ENCODE peak calls at places on chromosomes 1 and 21, in eight cellular contexts. One of them, this sample, is unnamed.

GRCh38 chr1:233183226-233184020 is 112.1 kb downstream of the PCNX2 start:
- DNase-seq in hepatocyte: no peak
- DNase-seq in PC-9: no peak
- DNase-seq in GM23248: peak; percentile 36
- DNase-seq in GM23338: peak; percentile 14
- DNase-seq in OCI-LY7: no peak
- DNase-seq in MM.1S: no peak
- DNase-seq in PC-3: peak; percentile 10
- DNase-seq in this sample: no peak

GRCh38 chr1:181104790-181105133 is 16.3 kb downstream of the IER5 start:
- DNase-seq in PC-3: no peak
- DNase-seq in hepatocyte: peak; percentile 63
- DNase-seq in GM23248: peak; percentile 71
- DNase-seq in PC-9: no peak
- DNase-seq in OCI-LY7: peak; percentile 51
- DNase-seq in GM23338: peak; percentile 86
- DNase-seq in MM.1S: no peak
- DNase-seq in this sample: peak; percentile 65

GRCh38 chr1:90402893-90403849 is 313.9 kb downstream of the BARHL2 start:
- DNase-seq in GM23338: peak; percentile 45
- DNase-seq in PC-3: peak; percentile 98
- DNase-seq in hepatocyte: peak; percentile 87
- DNase-seq in GM23248: peak; percentile 82
- DNase-seq in OCI-LY7: no peak
- DNase-seq in MM.1S: no peak
- DNase-seq in PC-9: peak; percentile 74
- DNase-seq in this sample: no peak

GRCh38 chr21:46128106-46128982 is 27.0 kb downstream of the FTCD start:
- DNase-seq in PC-3: no peak
- DNase-seq in MM.1S: no peak
- DNase-seq in hepatocyte: no peak
- DNase-seq in GM23338: no peak
- DNase-seq in OCI-LY7: no peak
- DNase-seq in GM23248: peak; percentile 48
- DNase-seq in PC-9: no peak
- DNase-seq in this sample: no peak

GRCh38 chr1:230610589-230610988 is 31.7 kb upstream of the COG2 start:
- DNase-seq in GM23248: no peak
- DNase-seq in hepatocyte: no peak
- DNase-seq in MM.1S: no peak
- DNase-seq in OCI-LY7: no peak
- DNase-seq in GM23338: no peak
- DNase-seq in PC-9: no peak
- DNase-seq in PC-3: no peak
- DNase-seq in this sample: no peak

GRCh38 chr1:52553372-52554266 is 727 bp upstream of the TUT4 start:
- DNase-seq in PC-3: peak; percentile 73
- DNase-seq in PC-9: peak; percentile 87
- DNase-seq in hepatocyte: peak; percentile 95
- DNase-seq in GM23248: peak; percentile 97
- DNase-seq in OCI-LY7: peak; percentile 84
- DNase-seq in MM.1S: peak; percentile 76
- DNase-seq in GM23338: peak; percentile 86
- DNase-seq in this sample: peak; percentile 93

GRCh38 chr1:214658785-214659184 is 55.8 kb downstream of the CENPF start:
- DNase-seq in GM23248: peak; percentile 78
- DNase-seq in OCI-LY7: no peak
- DNase-seq in hepatocyte: peak; percentile 58
- DNase-seq in PC-3: peak; percentile 46
- DNase-seq in GM23338: peak; percentile 14
- DNase-seq in PC-9: no peak
- DNase-seq in MM.1S: no peak
- DNase-seq in this sample: no peak

GRCh38 chr1:243496173-243496553 is 240.3 kb downstream of the SDCCAG8 start:
- DNase-seq in PC-3: no peak
- DNase-seq in hepatocyte: no peak
- DNase-seq in OCI-LY7: no peak
- DNase-seq in GM23338: no peak
- DNase-seq in GM23248: no peak
- DNase-seq in MM.1S: no peak
- DNase-seq in PC-9: no peak
- DNase-seq in this sample: no peak

GRCh38 chr1:172442404-172442803 is 1.5 kb downstream of the PIGC start:
- DNase-seq in GM23338: no peak
- DNase-seq in GM23248: no peak
- DNase-seq in hepatocyte: no peak
- DNase-seq in PC-9: no peak
- DNase-seq in PC-3: no peak
- DNase-seq in OCI-LY7: no peak
- DNase-seq in MM.1S: no peak
- DNase-seq in this sample: no peak

GRCh38 chr1:58324551-58324950 is 222.0 kb downstream of the OMA1 start:
- DNase-seq in PC-3: no peak
- DNase-seq in hepatocyte: no peak
- DNase-seq in OCI-LY7: no peak
- DNase-seq in GM23338: no peak
- DNase-seq in GM23248: no peak
- DNase-seq in MM.1S: no peak
- DNase-seq in PC-9: no peak
- DNase-seq in this sample: no peak

GRCh38 chr1:201253906-201254624 is 29.2 kb upstream of the PKP1 start:
- DNase-seq in OCI-LY7: no peak
- DNase-seq in PC-9: no peak
- DNase-seq in PC-3: no peak
- DNase-seq in MM.1S: no peak
- DNase-seq in hepatocyte: no peak
- DNase-seq in GM23338: no peak
- DNase-seq in GM23248: no peak
- DNase-seq in this sample: no peak

GRCh38 chr1:198901280-198901679 is 262.4 kb downstream of the PTPRC start:
- DNase-seq in GM23338: no peak
- DNase-seq in PC-9: no peak
- DNase-seq in hepatocyte: no peak
- DNase-seq in OCI-LY7: no peak
- DNase-seq in PC-3: no peak
- DNase-seq in MM.1S: no peak
- DNase-seq in GM23248: no peak
- DNase-seq in this sample: no peak

GRCh38 chr1:205284420-205285144 is 37.0 kb downstream of the NUAK2 start:
- DNase-seq in hepatocyte: peak; percentile 93
- DNase-seq in OCI-LY7: peak; percentile 92
- DNase-seq in PC-3: peak; percentile 99
- DNase-seq in GM23248: peak; percentile 99
- DNase-seq in MM.1S: peak; percentile 98
- DNase-seq in GM23338: peak; percentile 82
- DNase-seq in PC-9: peak; percentile 96
- DNase-seq in this sample: peak; percentile 72

GRCh38 chr21:29092102-29092959 is 18.9 kb upstream of the CCT8 start:
- DNase-seq in hepatocyte: no peak
- DNase-seq in OCI-LY7: no peak
- DNase-seq in GM23248: peak; percentile 76
- DNase-seq in PC-9: no peak
- DNase-seq in PC-3: no peak
- DNase-seq in GM23338: no peak
- DNase-seq in MM.1S: no peak
- DNase-seq in this sample: no peak

GRCh38 chr1:91700332-91700731 is 185.6 kb downstream of the TGFBR3 start:
- DNase-seq in GM23338: no peak
- DNase-seq in hepatocyte: no peak
- DNase-seq in GM23248: peak; percentile 88
- DNase-seq in PC-9: peak; percentile 5
- DNase-seq in OCI-LY7: no peak
- DNase-seq in MM.1S: no peak
- DNase-seq in PC-3: no peak
- DNase-seq in this sample: no peak

GRCh38 chr1:12152106-12152891 is 14.5 kb upstream of the TNFRSF1B start:
- DNase-seq in GM23338: no peak
- DNase-seq in hepatocyte: no peak
- DNase-seq in GM23248: no peak
- DNase-seq in MM.1S: no peak
- DNase-seq in OCI-LY7: peak; percentile 92
- DNase-seq in PC-3: no peak
- DNase-seq in PC-9: no peak
- DNase-seq in this sample: peak; percentile 66

GRCh38 chr1:50707824-50708223 is 252.2 kb downstream of the FAF1 start:
- DNase-seq in GM23248: no peak
- DNase-seq in MM.1S: no peak
- DNase-seq in GM23338: no peak
- DNase-seq in OCI-LY7: no peak
- DNase-seq in PC-9: no peak
- DNase-seq in hepatocyte: no peak
- DNase-seq in PC-3: no peak
- DNase-seq in this sample: no peak

GRCh38 chr1:76289692-76290091 is 215.1 kb downstream of the ST6GALNAC3 start:
- DNase-seq in MM.1S: no peak
- DNase-seq in PC-3: no peak
- DNase-seq in OCI-LY7: no peak
- DNase-seq in GM23248: no peak
- DNase-seq in hepatocyte: no peak
- DNase-seq in PC-9: no peak
- DNase-seq in GM23338: no peak
- DNase-seq in this sample: peak; percentile 73

GRCh38 chr1:66575739-66576138 is 41.8 kb downstream of the SGIP1 start:
- DNase-seq in GM23338: no peak
- DNase-seq in OCI-LY7: no peak
- DNase-seq in MM.1S: no peak
- DNase-seq in PC-3: no peak
- DNase-seq in GM23248: peak; percentile 67
- DNase-seq in hepatocyte: peak; percentile 77
- DNase-seq in PC-9: no peak
- DNase-seq in this sample: no peak

GRCh38 chr1:195744256-195744655 is 864.0 kb downstream of the KCNT2 start:
- DNase-seq in OCI-LY7: no peak
- DNase-seq in GM23248: no peak
- DNase-seq in MM.1S: no peak
- DNase-seq in hepatocyte: no peak
- DNase-seq in PC-9: no peak
- DNase-seq in GM23338: no peak
- DNase-seq in PC-3: no peak
- DNase-seq in this sample: no peak
- H3K9me2 ChIP-seq in OCI-LY7: no peaks in the 10 kb centered on the region
- H3K9me2 ChIP-seq in GM23248: no peaks in the 10 kb centered on the region
- H3K9me2 ChIP-seq in MM.1S: no peaks in the 10 kb centered on the region
- H3K9me2 ChIP-seq in hepatocyte: no peaks in the 10 kb centered on the region
- H3K9me2 ChIP-seq in PC-9: no peaks in the 10 kb centered on the region
- H3K9me2 ChIP-seq in GM23338: no peaks in the 10 kb centered on the region
- H3K9me2 ChIP-seq in PC-3: no peaks in the 10 kb centered on the region
- H3K9me2 ChIP-seq in this sample: no peaks in the 10 kb centered on the region

GRCh38 chr1:212860713-212861581 is 2.9 kb downstream of the FLVCR1 start:
- DNase-seq in GM23248: peak; percentile 38
- DNase-seq in MM.1S: no peak
- DNase-seq in PC-3: peak; percentile 70
- DNase-seq in OCI-LY7: no peak
- DNase-seq in PC-9: no peak
- DNase-seq in GM23338: peak; percentile 44
- DNase-seq in hepatocyte: peak; percentile 23
- DNase-seq in this sample: no peak
- H3K79me2 ChIP-seq in GM23248: peaks cover 56% of the 10 kb centered on the region
- H3K79me2 ChIP-seq in MM.1S: peaks cover 47% of the 10 kb centered on the region
- H3K79me2 ChIP-seq in PC-3: peaks cover 65% of the 10 kb centered on the region
- H3K79me2 ChIP-seq in OCI-LY7: peaks cover 70% of the 10 kb centered on the region
- H3K79me2 ChIP-seq in PC-9: peaks cover 50% of the 10 kb centered on the region
- H3K79me2 ChIP-seq in GM23338: peaks cover 100% of the 10 kb centered on the region
- H3K79me2 ChIP-seq in hepatocyte: peaks cover 79% of the 10 kb centered on the region
- H3K79me2 ChIP-seq in this sample: peaks cover 79% of the 10 kb centered on the region

DNA sequence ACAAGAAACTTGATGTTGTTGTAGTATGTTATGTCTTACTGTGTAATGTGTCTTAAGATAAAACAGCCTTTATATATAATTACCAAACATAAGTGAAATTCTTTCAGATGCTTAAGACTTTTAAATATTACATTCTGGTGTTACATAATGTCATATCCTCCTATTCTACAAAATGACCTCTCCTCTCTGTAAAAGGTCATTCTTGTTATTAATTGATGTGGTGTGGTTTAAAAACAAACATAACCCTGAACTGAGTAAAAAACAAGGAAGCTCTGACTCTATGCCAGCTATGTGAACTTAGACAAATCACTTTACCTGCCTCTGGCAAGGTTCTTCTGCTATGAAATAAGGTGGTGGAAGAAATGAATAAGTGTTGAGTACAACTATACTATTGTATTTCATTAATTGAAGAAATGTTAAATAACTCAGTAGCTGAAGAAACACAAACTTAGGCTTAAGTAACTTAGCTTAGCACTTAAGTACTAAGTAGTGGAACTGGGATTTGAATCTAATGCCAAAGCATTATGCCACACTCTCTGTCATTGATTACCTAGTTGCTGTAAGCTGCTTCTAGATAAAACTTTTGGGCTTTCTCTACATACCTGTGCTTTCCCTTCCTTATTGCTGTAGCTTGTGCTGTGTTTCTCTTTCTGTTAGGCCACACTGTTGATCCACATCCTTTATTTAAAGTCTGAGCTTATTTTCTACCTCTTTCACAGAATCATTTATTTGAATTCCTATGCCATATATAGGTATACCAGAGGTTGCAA is 859 bp upstream of the ANGPTL1 start:
- DNase-seq in hepatocyte: no peak
- DNase-seq in GM23338: no peak
- DNase-seq in MM.1S: no peak
- DNase-seq in GM23248: no peak
- DNase-seq in PC-3: no peak
- DNase-seq in PC-9: no peak
- DNase-seq in OCI-LY7: no peak
- DNase-seq in this sample: no peak
- H3K27ac ChIP-seq in hepatocyte: peak overlapping the region; percentile 19
- H3K27ac ChIP-seq in GM23338: no peak overlapping the region
- H3K27ac ChIP-seq in MM.1S: no peak overlapping the region
- H3K27ac ChIP-seq in GM23248: no peak overlapping the region
- H3K27ac ChIP-seq in PC-3: no peak overlapping the region
- H3K27ac ChIP-seq in PC-9: peak overlapping the region; percentile 13
- H3K27ac ChIP-seq in OCI-LY7: no peak overlapping the region
- H3K27ac ChIP-seq in this sample: peak overlapping the region; percentile 40

GRCh38 chr1:71179997-71180396 is 99.2 kb upstream of the ZRANB2 start:
- DNase-seq in PC-3: no peak
- DNase-seq in GM23338: no peak
- DNase-seq in OCI-LY7: no peak
- DNase-seq in MM.1S: no peak
- DNase-seq in PC-9: no peak
- DNase-seq in GM23248: no peak
- DNase-seq in hepatocyte: peak; percentile 12
- DNase-seq in this sample: no peak

GRCh38 chr1:71184410-71184809 is 103.6 kb upstream of the ZRANB2 start:
- DNase-seq in GM23338: no peak
- DNase-seq in MM.1S: no peak
- DNase-seq in GM23248: no peak
- DNase-seq in PC-9: no peak
- DNase-seq in OCI-LY7: no peak
- DNase-seq in hepatocyte: no peak
- DNase-seq in PC-3: no peak
- DNase-seq in this sample: no peak
- H3K9me2 ChIP-seq in GM23338: peaks cover 7% of the 10 kb centered on the region
- H3K9me2 ChIP-seq in MM.1S: no peaks in the 10 kb centered on the region
- H3K9me2 ChIP-seq in GM23248: no peaks in the 10 kb centered on the region
- H3K9me2 ChIP-seq in PC-9: peaks cover 3% of the 10 kb centered on the region
- H3K9me2 ChIP-seq in OCI-LY7: no peaks in the 10 kb centered on the region
- H3K9me2 ChIP-seq in hepatocyte: no peaks in the 10 kb centered on the region
- H3K9me2 ChIP-seq in PC-3: no peaks in the 10 kb centered on the region
- H3K9me2 ChIP-seq in this sample: no peaks in the 10 kb centered on the region